ENCODE peak calls at places on chromosomes 7 and 10, in ten cellular contexts. R, Y, E, C, T, N, W, D, J and Q are unnamed samples.

GRCh38 chr10:80453392-80453714 is 757 bp upstream of the TSPAN14 start:
- DNase-seq in R (no peak), Y (no peak), E (no peak), C (no peak), T (no peak), N (no peak), W (no peak), D (no peak), J (no peak), Q (no peak)

GRCh38 chr10:70777063-70777875 is 7.9 kb downstream of the TBATA start:
- DNase-seq in R (no peak), Y (no peak), E (no peak), C (no peak), T (no peak), N (no peak), W (no peak), D (no peak), J (no peak), Q (peak; percentile 45)

GRCh38 chr7:139958599-139959380 is 104.0 kb downstream of the PARP12 start:
- DNase-seq in R (no peak), Y (no peak), E (no peak), C (no peak), T (no peak), N (no peak), W (no peak), D (no peak), J (no peak), Q (no peak)

GRCh38 chr10:101968286-101968685 is 87.7 kb downstream of the ARMH3 start:
- DNase-seq in R (no peak), Y (no peak), E (no peak), C (no peak), T (no peak), N (no peak), W (no peak), D (no peak), J (no peak), Q (no peak)

GRCh38 chr7:25095516-25096345 is 29.3 kb downstream of the CYCS start:
- DNase-seq in R (no peak), Y (no peak), E (no peak), C (peak; percentile 90), T (no peak), N (no peak), W (no peak), D (no peak), J (no peak), Q (no peak)

GRCh38 chr7:108001759-108002725 is 919 bp downstream of the LAMB1 start:
- DNase-seq in R (no peak), Y (no peak), E (no peak), C (peak; percentile 67), T (no peak), N (no peak), W (peak; percentile 78), D (no peak), J (no peak), Q (no peak)

GRCh38 chr10:118108194-118109026 is 61.7 kb upstream of the RAB11FIP2 start:
- DNase-seq in R (no peak), Y (no peak), E (no peak), C (no peak), T (no peak), N (no peak), W (no peak), D (no peak), J (peak; percentile 7), Q (no peak)

GRCh38 chr7:113698556-113699220 is 220.1 kb downstream of the PPP1R3A start:
- DNase-seq in R (no peak), Y (peak; percentile 38), E (no peak), C (peak; percentile 44), T (no peak), N (no peak), W (peak; percentile 1), D (no peak), J (peak; percentile 9), Q (no peak)

GRCh38 chr10:81865581-81865980 is 9.4 kb upstream of the NRG3 start:
- DNase-seq in R (no peak), Y (no peak), E (no peak), C (no peak), T (no peak), N (no peak), W (no peak), D (no peak), J (no peak), Q (no peak)

GRCh38 chr10:101840102-101840684 is 3.4 kb downstream of the KCNIP2 start:
- DNase-seq in R (no peak), Y (no peak), E (no peak), C (no peak), T (no peak), N (no peak), W (peak; percentile 59), D (no peak), J (peak; percentile 44), Q (no peak)

GRCh38 chr7:3149961-3150516 is 106.4 kb upstream of the CARD11 start:
- DNase-seq in R (no peak), Y (no peak), E (no peak), C (no peak), T (no peak), N (no peak), W (no peak), D (peak; percentile 38), J (no peak), Q (no peak)